ENCODE peak calls at places on chromosomes 12 and 14, in four cellular contexts. G is foreskin fibroblast, L is breast epithelium, C is A549. A is an unnamed sample.
A peak's percentile ranks its signal among the peaks of the same experiment; 100 is the strongest.

GRCh38 chr14:96136361-96136760 is 68.3 kb upstream of the BDKRB2 start:
- DNase-seq in G (peak; percentile 44), L (no peak), C (no peak), A (no peak)

GRCh38 chr12:26150737-26151450 is 26.1 kb upstream of the BHLHE41 start:
- DNase-seq in G (peak; percentile 80), L (peak; percentile 35), C (no peak), A (no peak)

GRCh38 chr12:111285191-111285590 is 83.7 kb downstream of the PHETA1 start:
- DNase-seq in G (no peak), L (no peak), C (no peak), A (no peak)

GRCh38 chr14:106286697-106287290 is 760.4 kb downstream of the TMEM121 start:
- DNase-seq in G (no peak), L (no peak), C (no peak), A (no peak)

GRCh38 chr12:3752741-3753486 is at the start of gene CRACR2A:
- DNase-seq in G (peak; percentile 84), L (no peak), C (peak; percentile 59), A (peak; percentile 63)

GRCh38 chr14:90443161-90444076 is 46.6 kb downstream of the CALM1 start:
- DNase-seq in G (no peak), L (no peak), C (no peak), A (no peak)

GRCh38 chr14:54697806-54698205 is 130.9 kb downstream of the SAMD4A start:
- DNase-seq in G (no peak), L (no peak), C (no peak), A (no peak)

GRCh38 chr14:105408592-105408991 is 10.3 kb downstream of the TEX22 start:
- DNase-seq in G (no peak), L (no peak), C (no peak), A (no peak)

GRCh38 chr12:31578632-31579031 is 12.3 kb downstream of the DENND5B start:
- DNase-seq in G (peak; percentile 36), L (no peak), C (no peak), A (no peak)

GRCh38 chr14:36271939-36272907 is 48.2 kb downstream of the MBIP start:
- DNase-seq in G (peak; percentile 46), L (no peak), C (no peak), A (peak; percentile 67)

GRCh38 chr12:6607751-6608591 is 792 bp upstream of the CHD4 start:
- DNase-seq in G (peak; percentile 70), L (peak; percentile 71), C (peak; percentile 76), A (no peak)

GRCh38 chr14:39454906-39455539 is 22.8 kb upstream of the FBXO33 start:
- DNase-seq in G (no peak), L (no peak), C (no peak), A (no peak)

GRCh38 chr12:92331383-92331782 is 185.7 kb upstream of the BTG1 start:
- DNase-seq in G (no peak), L (no peak), C (no peak), A (no peak)

GRCh38 chr12:78555802-78556201 is 308.8 kb upstream of the SYT1 start:
- DNase-seq in G (peak; percentile 4), L (no peak), C (no peak), A (no peak)

GRCh38 chr14:105479438-105480164 is 5.0 kb downstream of the CRIP2 start:
- DNase-seq in G (no peak), L (no peak), C (no peak), A (no peak)

GRCh38 chr14:101475468-101476257 is 85.6 kb upstream of the DIO3 start:
- DNase-seq in G (peak; percentile 62), L (no peak), C (peak; percentile 72), A (no peak)

GRCh38 chr14:94011795-94012194 is 14.3 kb upstream of the OTUB2 start:
- DNase-seq in G (peak; percentile 55), L (no peak), C (no peak), A (no peak)

GRCh38 chr14:32209471-32209870 is 6.4 kb upstream of the RNU6-8 start:
- DNase-seq in G (no peak), L (no peak), C (no peak), A (no peak)

GRCh38 chr14:52068741-52069616 is at the start of gene NID2:
- DNase-seq in G (peak; percentile 99), L (peak; percentile 45), C (peak; percentile 79), A (peak; percentile 38)

GRCh38 chr12:49533331-49533730 is 5.5 kb upstream of the KCNH3 start:
- DNase-seq in G (no peak), L (no peak), C (no peak), A (no peak)

GRCh38 chr14:102462391-102462790 is 47.2 kb downstream of the ANKRD9 start:
- DNase-seq in G (peak; percentile 61), L (no peak), C (no peak), A (no peak)

GRCh38 chr12:9615420-9616135 is 7.9 kb upstream of the KLRB1 start:
- DNase-seq in G (no peak), L (no peak), C (no peak), A (no peak)

GRCh38 chr12:52608161-52608560 is 6.9 kb upstream of the KRT72 start:
- DNase-seq in G (no peak), L (no peak), C (no peak), A (no peak)

GRCh38 chr14:88864198-88864597 is 39.7 kb downstream of the TTC8 start:
- DNase-seq in G (no peak), L (no peak), C (no peak), A (no peak)

GRCh38 chr12:49811136-49811535 is 17.1 kb downstream of the NCKAP5L start:
- DNase-seq in G (no peak), L (no peak), C (no peak), A (no peak)

GRCh38 chr14:50978888-50979287 is 34.6 kb upstream of the PYGL start:
- DNase-seq in G (no peak), L (no peak), C (no peak), A (no peak)

GRCh38 chr12:118356809-118357326 is 15.8 kb downstream of the TAOK3 start:
- DNase-seq in G (peak; percentile 83), L (no peak), C (peak; percentile 23), A (no peak)

GRCh38 chr14:96104469-96105057 is 65.4 kb downstream of the C14orf132 start:
- DNase-seq in G (peak; percentile 99), L (peak; percentile 87), C (peak; percentile 75), A (peak; percentile 40)

GRCh38 chr12:61879229-61879628 is 381.0 kb upstream of the USP15 start:
- DNase-seq in G (no peak), L (no peak), C (no peak), A (peak; percentile 44)

GRCh38 chr12:93127107-93127560 is 198.0 kb upstream of the EEA1 start:
- DNase-seq in G (peak; percentile 65), L (no peak), C (no peak), A (no peak)

GRCh38 chr12:49651855-49652254 is 28.5 kb downstream of the PRPF40B start:
- DNase-seq in G (no peak), L (no peak), C (no peak), A (no peak)

GRCh38 chr12:6062427-6063378 is 61.8 kb downstream of the VWF start:
- DNase-seq in G (peak; percentile 81), L (no peak), C (peak; percentile 77), A (peak; percentile 63)

GRCh38 chr12:6056406-6057211 is 67.9 kb downstream of the VWF start:
- DNase-seq in G (no peak), L (no peak), C (no peak), A (no peak)

GRCh38 chr14:68979021-68979721 is at the start of gene ACTN1:
- DNase-seq in G (peak; percentile 99), L (peak; percentile 98), C (peak; percentile 97), A (peak; percentile 96)

GRCh38 chr12:54925319-54925718 is 59.2 kb downstream of the TESPA1 start:
- DNase-seq in G (no peak), L (no peak), C (no peak), A (no peak)

GRCh38 chr12:54624316-54625279 is 10.1 kb downstream of the LACRT start:
- DNase-seq in G (peak; percentile 5), L (no peak), C (no peak), A (no peak)

GRCh38 chr12:117119592-117120198 is 20.5 kb upstream of the TESC start:
- DNase-seq in G (no peak), L (no peak), C (peak; percentile 56), A (no peak)

GRCh38 chr14:85296466-85297210 is 233.3 kb upstream of the FLRT2 start:
- DNase-seq in G (peak; percentile 87), L (no peak), C (no peak), A (no peak)

GRCh38 chr14:22070119-22070982 is 396.7 kb upstream of the OR4E1 start:
- DNase-seq in G (no peak), L (no peak), C (no peak), A (no peak)
- H3K4me3 ChIP-seq in G (no peak overlapping the region), L (no peak overlapping the region), C (no peak overlapping the region), A (peak overlapping the region; percentile 19)

GRCh38 chr14:34981743-34982420 is 910 bp upstream of the SRP54 start:
- DNase-seq in G (peak; percentile 67), L (peak; percentile 20), C (no peak), A (peak; percentile 29)

GRCh38 chr14:34982421-34983147 is at the start of gene SRP54:
- DNase-seq in G (peak; percentile 99), L (peak; percentile 98), C (peak; percentile 90), A (peak; percentile 99)

GRCh38 chr14:34978444-34978843 is 4.3 kb upstream of the SRP54 start:
- DNase-seq in G (no peak), L (no peak), C (no peak), A (no peak)

GRCh38 chr14:34983148-34983760 is 462 bp downstream of the SRP54 start:
- DNase-seq in G (no peak), L (no peak), C (no peak), A (peak; percentile 82)

DNA sequence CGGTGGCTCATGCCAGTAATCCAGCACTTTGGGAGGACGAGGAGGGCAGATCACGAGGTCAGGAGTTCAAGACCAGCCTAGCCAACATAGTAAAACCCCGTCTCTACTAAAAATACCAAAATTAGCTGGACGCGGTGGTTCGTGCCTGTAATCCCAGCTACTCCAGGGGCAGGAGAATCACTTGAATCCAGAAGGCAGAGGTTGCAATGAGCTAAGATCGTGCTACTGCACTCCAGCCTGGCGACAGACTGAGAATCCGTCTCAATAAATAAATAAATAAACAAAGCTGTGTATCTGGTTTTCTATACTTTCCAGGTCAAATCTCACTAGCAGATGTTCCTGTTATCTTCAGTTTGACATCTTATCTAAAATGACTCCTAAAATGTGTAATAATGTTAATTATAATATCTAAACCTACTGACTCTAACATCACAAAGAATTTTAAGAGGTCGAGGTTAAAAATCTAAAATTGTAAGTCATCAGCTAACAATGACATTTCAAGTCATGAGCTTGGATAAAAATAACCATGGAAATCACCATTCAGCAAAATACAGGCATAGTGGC is 2.4 kb upstream of the SRP54 start:
- DNase-seq in G (no peak), L (no peak), C (no peak), A (no peak)
- H3K4me3 ChIP-seq in G (peak overlapping the region; percentile 98), L (peak overlapping the region; percentile 64), C (peak overlapping the region; percentile 84), A (no peak overlapping the region)

GRCh38 chr14:49769171-49769570 is 1.2 kb downstream of the KLHDC2 start:
- DNase-seq in G (peak; percentile 70), L (no peak), C (no peak), A (no peak)

GRCh38 chr14:49769581-49770211 is 1.7 kb downstream of the KLHDC2 start:
- DNase-seq in G (peak; percentile 11), L (no peak), C (no peak), A (peak; percentile 20)

GRCh38 chr14:49767473-49768300 is at the start of gene KLHDC2:
- DNase-seq in G (peak; percentile 97), L (peak; percentile 83), C (peak; percentile 65), A (peak; percentile 98)

GRCh38 chr14:49768301-49769121 is 558 bp downstream of the KLHDC2 start:
- DNase-seq in G (peak; percentile 79), L (peak; percentile 50), C (peak; percentile 13), A (peak; percentile 83)

GRCh38 chr14:49766839-49767238 is 1.1 kb upstream of the KLHDC2 start:
- DNase-seq in G (no peak), L (no peak), C (no peak), A (no peak)
- H3K4me3 ChIP-seq in G (peak overlapping the region; percentile 69), L (peak overlapping the region; percentile 97), C (peak overlapping the region; percentile 93), A (peak overlapping the region; percentile 92)

GRCh38 chr12:51323317-51323960 is 535 bp downstream of the BIN2 start:
- DNase-seq in G (no peak), L (no peak), C (no peak), A (peak; percentile 39)
- H3K4me3 ChIP-seq in G (no peak overlapping the region), L (peak overlapping the region; percentile 24), C (no peak overlapping the region), A (peak overlapping the region; percentile 47)

A was measured in upper lobe of left lung.